ENCODE peak calls at places on chromosomes 12 and 14, in seven cellular contexts. Q is EL, G is brain pericyte, Z is HEK293T, T is GM20000, I is HFF-Myc, F is non-pigmented ciliary epithelial cell. V is an unnamed sample.

GRCh38 chr14:59438148-59438766 is 26.9 kb downstream of the GPR135 start:
- DNase-seq in I (no peak), Q (peak), Z (no peak), F (peak), T (no peak), G (no peak), V (no peak)

GRCh38 chr12:93043877-93044209 is 114.7 kb upstream of the EEA1 start:
- DNase-seq in Q (no peak), I (no peak), G (no peak), Z (no peak), F (no peak), T (no peak), V (no peak)

GRCh38 chr12:12153596-12153995 is 82.9 kb downstream of the BCL2L14 start:
- DNase-seq in F (no peak), T (no peak), Q (no peak), I (no peak), Z (no peak), G (no peak), V (no peak)

GRCh38 chr14:92658160-92658559 is 90.3 kb downstream of the LGMN start:
- DNase-seq in Q (no peak), F (no peak), T (no peak), Z (no peak), G (no peak), I (no peak), V (no peak)

GRCh38 chr12:69988601-69989194 is 163.7 kb downstream of the MYRFL start:
- DNase-seq in Q (peak), G (no peak), Z (no peak), I (no peak), F (peak), T (no peak), V (no peak)

GRCh38 chr14:106436310-106436905 is 910.0 kb downstream of the TMEM121 start:
- DNase-seq in Z (peak), T (no peak), Q (no peak), F (no peak), I (no peak), G (no peak), V (peak)

GRCh38 chr12:6426882-6427671 is 17.7 kb upstream of the CD27 start:
- DNase-seq in F (no peak), G (no peak), T (peak), Q (no peak), Z (no peak), I (no peak), V (peak)

GRCh38 chr12:48078901-48079300 is 27.0 kb downstream of the SENP1 start:
- DNase-seq in F (peak), G (no peak), I (no peak), Q (peak), T (no peak), Z (no peak), V (no peak)

GRCh38 chr12:12718382-12718761 is 1.2 kb downstream of the CDKN1B start:
- DNase-seq in T (no peak), G (no peak), F (no peak), Z (no peak), I (no peak), Q (no peak), V (no peak)

GRCh38 chr14:65250162-65250495 is 147.8 kb upstream of the MAX start:
- DNase-seq in Q (no peak), F (no peak), I (no peak), Z (no peak), G (no peak), T (no peak), V (no peak)

GRCh38 chr14:36217732-36218131 is 41.2 kb upstream of the PTCSC3 start:
- DNase-seq in F (no peak), T (no peak), I (no peak), Q (no peak), Z (no peak), G (no peak), V (no peak)

GRCh38 chr12:10283028-10283427 is 24.6 kb upstream of the KLRD1 start:
- DNase-seq in T (no peak), F (no peak), Q (no peak), I (no peak), G (no peak), Z (no peak), V (no peak)

GRCh38 chr14:85437143-85437542 is 92.8 kb upstream of the FLRT2 start:
- DNase-seq in I (no peak), Z (no peak), F (peak), T (no peak), G (no peak), Q (peak), V (no peak)

GRCh38 chr12:3558255-3558654 is 67.3 kb downstream of the PRMT8 start:
- DNase-seq in F (no peak), Q (no peak), G (no peak), I (no peak), Z (no peak), T (no peak), V (no peak)

GRCh38 chr12:49092086-49092815 is 2.4 kb downstream of the DHH start:
- DNase-seq in Q (peak), F (no peak), G (no peak), T (peak), I (no peak), Z (peak), V (peak)

GRCh38 chr14:89598548-89599186 is 181.6 kb upstream of the FOXN3 start:
- DNase-seq in G (no peak), T (no peak), Z (no peak), F (no peak), I (no peak), Q (no peak), V (no peak)

GRCh38 chr14:102949801-102950451 is 27.5 kb downstream of the AMN start:
- DNase-seq in Z (no peak), F (no peak), G (no peak), Q (no peak), T (no peak), I (no peak), V (no peak)

GRCh38 chr14:102625564-102626296 is 33.3 kb downstream of the RCOR1 start:
- DNase-seq in F (no peak), I (no peak), T (no peak), Q (no peak), Z (no peak), G (no peak), V (no peak)

GRCh38 chr12:127388985-127389384 is 878.0 kb upstream of the TMEM132C start:
- DNase-seq in T (no peak), Z (no peak), Q (peak), G (no peak), F (no peak), I (no peak), V (no peak)

GRCh38 chr12:5318874-5319273 is 113.0 kb upstream of the NTF3 start:
- DNase-seq in Q (peak), Z (no peak), G (no peak), I (peak), F (peak), T (no peak), V (no peak)

GRCh38 chr14:103552011-103552797 is 10.3 kb downstream of the BAG5 start:
- DNase-seq in Z (no peak), F (no peak), G (no peak), I (no peak), T (no peak), Q (peak), V (no peak)

GRCh38 chr14:82075566-82075965 is 541.9 kb upstream of the SEL1L start:
- DNase-seq in G (no peak), Z (no peak), F (no peak), T (peak), I (no peak), Q (no peak), V (peak)

GRCh38 chr14:57293851-57294837 is 25.4 kb downstream of the AP5M1 start:
- DNase-seq in F (no peak), T (no peak), Q (peak), Z (no peak), G (no peak), I (no peak), V (peak)

GRCh38 chr12:25959069-25959961 is 833 bp downstream of the RASSF8 start:
- DNase-seq in G (peak), T (peak), I (no peak), F (peak), Q (peak), Z (peak), V (no peak)

GRCh38 chr12:108850854-108851573 is 6.4 kb downstream of the SSH1 start:
- DNase-seq in Q (peak), F (peak), T (peak), I (no peak), G (no peak), Z (no peak), V (peak)

GRCh38 chr12:26135010-26135420 is 10.2 kb upstream of the BHLHE41 start:
- DNase-seq in F (no peak), T (no peak), Q (no peak), G (peak), I (no peak), Z (no peak), V (no peak)

GRCh38 chr12:15982471-15982870 is 71.3 kb downstream of the DERA start:
- DNase-seq in Q (peak), G (no peak), T (no peak), F (peak), I (no peak), Z (peak), V (no peak)

GRCh38 chr14:96629082-96629481 is 126.9 kb downstream of the PAPOLA start:
- DNase-seq in Q (no peak), T (peak), Z (no peak), F (no peak), G (no peak), I (no peak), V (no peak)

GRCh38 chr14:63899953-63900352 is 47.1 kb downstream of the SYNE2 start:
- DNase-seq in Z (no peak), I (no peak), T (no peak), F (no peak), Q (no peak), G (no peak), V (no peak)